ENCODE peak calls at places on chromosomes 2 and 18, in seven cellular contexts. One of them, this sample, is unnamed.

GRCh38 chr2:191631754-191632153 is 46.2 kb upstream of the NABP1 start:
- DNase-seq in prostate gland: peak; percentile 36
- DNase-seq in right cardiac atrium: no peak
- DNase-seq in fibroblast of lung: peak; percentile 65
- DNase-seq in CD8-positive, alpha-beta T cell: no peak
- DNase-seq in WERI-Rb-1: no peak
- DNase-seq in neural progenitor cell: no peak
- DNase-seq in this sample: no peak

GRCh38 chr18:79631761-79632446 is 47.7 kb upstream of the CTDP1 start:
- DNase-seq in right cardiac atrium: no peak
- DNase-seq in prostate gland: no peak
- DNase-seq in fibroblast of lung: no peak
- DNase-seq in CD8-positive, alpha-beta T cell: peak; percentile 43
- DNase-seq in neural progenitor cell: no peak
- DNase-seq in WERI-Rb-1: peak; percentile 4
- DNase-seq in this sample: no peak

GRCh38 chr2:107542314-107542740 is 284.4 kb upstream of the RGPD4 start:
- DNase-seq in neural progenitor cell: peak; percentile 39
- DNase-seq in right cardiac atrium: no peak
- DNase-seq in prostate gland: no peak
- DNase-seq in WERI-Rb-1: no peak
- DNase-seq in CD8-positive, alpha-beta T cell: no peak
- DNase-seq in fibroblast of lung: no peak
- DNase-seq in this sample: no peak

GRCh38 chr2:43065871-43066270 is 160.5 kb downstream of the ZFP36L2 start:
- DNase-seq in CD8-positive, alpha-beta T cell: no peak
- DNase-seq in prostate gland: no peak
- DNase-seq in right cardiac atrium: no peak
- DNase-seq in neural progenitor cell: no peak
- DNase-seq in fibroblast of lung: no peak
- DNase-seq in WERI-Rb-1: no peak
- DNase-seq in this sample: no peak

GRCh38 chr2:54285451-54285850 is 29.4 kb upstream of the TSPYL6 start:
- DNase-seq in prostate gland: no peak
- DNase-seq in WERI-Rb-1: no peak
- DNase-seq in CD8-positive, alpha-beta T cell: no peak
- DNase-seq in neural progenitor cell: no peak
- DNase-seq in right cardiac atrium: no peak
- DNase-seq in fibroblast of lung: no peak
- DNase-seq in this sample: no peak

GRCh38 chr2:141557329-141558098 is 573.3 kb downstream of the LRP1B start:
- DNase-seq in CD8-positive, alpha-beta T cell: no peak
- DNase-seq in right cardiac atrium: no peak
- DNase-seq in WERI-Rb-1: no peak
- DNase-seq in neural progenitor cell: no peak
- DNase-seq in prostate gland: no peak
- DNase-seq in fibroblast of lung: peak; percentile 83
- DNase-seq in this sample: no peak

GRCh38 chr2:235931676-235932075 is 236.5 kb downstream of the GBX2 start:
- DNase-seq in WERI-Rb-1: no peak
- DNase-seq in right cardiac atrium: no peak
- DNase-seq in neural progenitor cell: no peak
- DNase-seq in prostate gland: no peak
- DNase-seq in fibroblast of lung: no peak
- DNase-seq in CD8-positive, alpha-beta T cell: no peak
- DNase-seq in this sample: no peak

GRCh38 chr2:102193074-102193473 is 6.3 kb downstream of the IL1RL2 start:
- DNase-seq in neural progenitor cell: no peak
- DNase-seq in right cardiac atrium: no peak
- DNase-seq in WERI-Rb-1: no peak
- DNase-seq in prostate gland: no peak
- DNase-seq in fibroblast of lung: no peak
- DNase-seq in CD8-positive, alpha-beta T cell: no peak
- DNase-seq in this sample: no peak

GRCh38 chr2:181447040-181447439 is 10.1 kb upstream of the ITGA4 start:
- DNase-seq in CD8-positive, alpha-beta T cell: no peak
- DNase-seq in right cardiac atrium: no peak
- DNase-seq in WERI-Rb-1: no peak
- DNase-seq in prostate gland: no peak
- DNase-seq in fibroblast of lung: no peak
- DNase-seq in neural progenitor cell: no peak
- DNase-seq in this sample: no peak

GRCh38 chr2:223779877-223780276 is 57.5 kb downstream of the AP1S3 start:
- DNase-seq in prostate gland: no peak
- DNase-seq in right cardiac atrium: no peak
- DNase-seq in neural progenitor cell: peak; percentile 52
- DNase-seq in CD8-positive, alpha-beta T cell: no peak
- DNase-seq in fibroblast of lung: peak; percentile 42
- DNase-seq in WERI-Rb-1: peak; percentile 41
- DNase-seq in this sample: peak; percentile 7

GRCh38 chr2:38443021-38443541 is 66.0 kb upstream of the ATL2 start:
- DNase-seq in prostate gland: peak; percentile 48
- DNase-seq in CD8-positive, alpha-beta T cell: no peak
- DNase-seq in WERI-Rb-1: peak; percentile 63
- DNase-seq in neural progenitor cell: peak; percentile 34
- DNase-seq in right cardiac atrium: peak; percentile 30
- DNase-seq in fibroblast of lung: peak; percentile 14
- DNase-seq in this sample: no peak

GRCh38 chr18:55096261-55097026 is 137.2 kb upstream of the CCDC68 start:
- DNase-seq in neural progenitor cell: peak; percentile 69
- DNase-seq in CD8-positive, alpha-beta T cell: no peak
- DNase-seq in WERI-Rb-1: peak; percentile 58
- DNase-seq in prostate gland: no peak
- DNase-seq in fibroblast of lung: peak; percentile 65
- DNase-seq in right cardiac atrium: peak; percentile 18
- DNase-seq in this sample: no peak

GRCh38 chr2:3532941-3533340 is 13.6 kb upstream of the ADI1 start:
- DNase-seq in WERI-Rb-1: no peak
- DNase-seq in fibroblast of lung: no peak
- DNase-seq in right cardiac atrium: no peak
- DNase-seq in neural progenitor cell: no peak
- DNase-seq in CD8-positive, alpha-beta T cell: no peak
- DNase-seq in prostate gland: peak; percentile 60
- DNase-seq in this sample: no peak

GRCh38 chr2:152548996-152549395 is 168.3 kb downstream of the PRPF40A start:
- DNase-seq in CD8-positive, alpha-beta T cell: no peak
- DNase-seq in WERI-Rb-1: no peak
- DNase-seq in right cardiac atrium: no peak
- DNase-seq in neural progenitor cell: no peak
- DNase-seq in prostate gland: no peak
- DNase-seq in fibroblast of lung: peak; percentile 57
- DNase-seq in this sample: no peak

GRCh38 chr2:8157621-8158020 is 524.2 kb upstream of the ID2 start:
- DNase-seq in right cardiac atrium: no peak
- DNase-seq in fibroblast of lung: no peak
- DNase-seq in neural progenitor cell: no peak
- DNase-seq in CD8-positive, alpha-beta T cell: no peak
- DNase-seq in WERI-Rb-1: no peak
- DNase-seq in prostate gland: no peak
- DNase-seq in this sample: no peak

GRCh38 chr2:29187926-29188325 is 72.7 kb downstream of the CLIP4 start:
- DNase-seq in WERI-Rb-1: no peak
- DNase-seq in neural progenitor cell: no peak
- DNase-seq in prostate gland: no peak
- DNase-seq in fibroblast of lung: peak; percentile 22
- DNase-seq in right cardiac atrium: no peak
- DNase-seq in CD8-positive, alpha-beta T cell: no peak
- DNase-seq in this sample: no peak

GRCh38 chr2:58107803-58108710 is 61.5 kb downstream of the VRK2 start:
- DNase-seq in CD8-positive, alpha-beta T cell: no peak
- DNase-seq in right cardiac atrium: no peak
- DNase-seq in neural progenitor cell: no peak
- DNase-seq in fibroblast of lung: peak; percentile 90
- DNase-seq in prostate gland: no peak
- DNase-seq in WERI-Rb-1: no peak
- DNase-seq in this sample: no peak

GRCh38 chr18:78477840-78478239 is 501.8 kb upstream of the SALL3 start:
- DNase-seq in fibroblast of lung: no peak
- DNase-seq in prostate gland: no peak
- DNase-seq in right cardiac atrium: no peak
- DNase-seq in neural progenitor cell: no peak
- DNase-seq in CD8-positive, alpha-beta T cell: no peak
- DNase-seq in WERI-Rb-1: no peak
- DNase-seq in this sample: no peak
- H3K9me3 ChIP-seq in fibroblast of lung: no peaks in the 10 kb centered on the region
- H3K9me3 ChIP-seq in prostate gland: no peaks in the 10 kb centered on the region
- H3K9me3 ChIP-seq in right cardiac atrium: no peaks in the 10 kb centered on the region
- H3K9me3 ChIP-seq in neural progenitor cell: no peaks in the 10 kb centered on the region
- H3K9me3 ChIP-seq in CD8-positive, alpha-beta T cell: no peaks in the 10 kb centered on the region
- H3K9me3 ChIP-seq in WERI-Rb-1: no peaks in the 10 kb centered on the region
- H3K9me3 ChIP-seq in this sample: no peaks in the 10 kb centered on the region

GRCh38 chr2:82837588-82838304 is 1621.3 kb downstream of the SUCLG1 start:
- DNase-seq in fibroblast of lung: peak; percentile 95
- DNase-seq in CD8-positive, alpha-beta T cell: no peak
- DNase-seq in prostate gland: no peak
- DNase-seq in right cardiac atrium: no peak
- DNase-seq in neural progenitor cell: no peak
- DNase-seq in WERI-Rb-1: no peak
- DNase-seq in this sample: no peak

GRCh38 chr2:82839046-82839445 is 1620.0 kb downstream of the SUCLG1 start:
- DNase-seq in WERI-Rb-1: no peak
- DNase-seq in fibroblast of lung: no peak
- DNase-seq in prostate gland: no peak
- DNase-seq in neural progenitor cell: no peak
- DNase-seq in CD8-positive, alpha-beta T cell: no peak
- DNase-seq in right cardiac atrium: no peak
- DNase-seq in this sample: no peak

GRCh38 chr2:82834893-82835292 is 1624.2 kb downstream of the SUCLG1 start:
- DNase-seq in CD8-positive, alpha-beta T cell: no peak
- DNase-seq in neural progenitor cell: no peak
- DNase-seq in WERI-Rb-1: no peak
- DNase-seq in right cardiac atrium: no peak
- DNase-seq in prostate gland: no peak
- DNase-seq in fibroblast of lung: no peak
- DNase-seq in this sample: no peak
- H3K9me3 ChIP-seq in CD8-positive, alpha-beta T cell: no peaks in the 10 kb centered on the region
- H3K9me3 ChIP-seq in neural progenitor cell: no peaks in the 10 kb centered on the region
- H3K9me3 ChIP-seq in WERI-Rb-1: no peaks in the 10 kb centered on the region
- H3K9me3 ChIP-seq in right cardiac atrium: no peaks in the 10 kb centered on the region
- H3K9me3 ChIP-seq in prostate gland: no peaks in the 10 kb centered on the region
- H3K9me3 ChIP-seq in fibroblast of lung: no peaks in the 10 kb centered on the region
- H3K9me3 ChIP-seq in this sample: no peaks in the 10 kb centered on the region

GRCh38 chr18:4058179-4058578 is 396.9 kb downstream of the DLGAP1 start:
- DNase-seq in WERI-Rb-1: no peak
- DNase-seq in neural progenitor cell: no peak
- DNase-seq in fibroblast of lung: no peak
- DNase-seq in prostate gland: no peak
- DNase-seq in right cardiac atrium: no peak
- DNase-seq in CD8-positive, alpha-beta T cell: no peak
- DNase-seq in this sample: no peak
- H3K9me3 ChIP-seq in WERI-Rb-1: peaks cover 12% of the 10 kb centered on the region
- H3K9me3 ChIP-seq in neural progenitor cell: peaks cover 23% of the 10 kb centered on the region
- H3K9me3 ChIP-seq in fibroblast of lung: no peaks in the 10 kb centered on the region
- H3K9me3 ChIP-seq in prostate gland: no peaks in the 10 kb centered on the region
- H3K9me3 ChIP-seq in right cardiac atrium: no peaks in the 10 kb centered on the region
- H3K9me3 ChIP-seq in CD8-positive, alpha-beta T cell: no peaks in the 10 kb centered on the region
- H3K9me3 ChIP-seq in this sample: no peaks in the 10 kb centered on the region

DNA sequence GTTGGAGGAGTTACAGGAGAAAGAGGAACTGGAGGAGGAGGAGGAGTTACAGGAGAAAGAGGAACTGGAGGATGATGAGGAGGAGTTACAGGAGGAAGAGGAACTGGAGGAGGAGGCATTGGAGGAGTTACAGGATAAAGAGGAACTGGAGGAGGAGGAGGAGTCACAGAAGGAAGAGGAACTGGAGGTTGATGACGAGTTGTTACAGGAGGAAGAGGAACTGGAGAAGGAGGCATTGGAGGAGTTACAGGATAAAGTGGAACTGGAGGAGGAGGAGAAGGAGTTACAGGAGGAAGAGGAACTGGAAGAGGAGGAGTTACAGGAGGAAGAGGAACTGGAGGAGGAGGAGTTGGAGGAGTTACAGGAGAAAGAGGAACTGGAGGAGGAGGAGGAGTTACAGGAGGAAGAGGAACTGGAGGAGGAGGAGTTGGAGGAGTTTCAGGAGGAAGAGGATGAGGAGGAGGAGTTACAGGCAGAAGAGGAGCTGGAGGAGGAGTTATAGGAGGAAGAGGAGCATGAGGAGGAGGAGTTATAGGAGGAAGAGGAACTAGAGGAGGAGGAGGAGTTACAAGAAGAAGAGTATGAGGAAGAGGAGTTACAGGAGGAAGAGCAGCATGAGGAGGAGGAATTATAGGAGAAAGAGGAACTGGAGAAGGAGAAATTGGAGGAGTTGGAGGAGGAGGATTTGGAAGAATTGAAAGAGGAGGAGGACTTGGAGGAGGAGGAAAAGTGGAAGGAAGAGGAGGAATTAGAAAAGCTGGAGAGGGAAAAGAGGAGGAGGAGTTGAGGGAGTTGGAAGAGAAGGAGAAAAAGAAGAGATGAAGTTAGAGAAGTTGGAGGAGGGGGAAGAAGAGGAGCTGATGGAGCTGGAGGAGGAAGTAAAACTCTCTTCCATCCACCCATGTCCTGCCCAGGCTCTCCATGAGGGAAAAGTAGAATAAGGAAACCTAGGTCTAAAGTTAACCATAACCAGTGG is 37.2 kb downstream of the CLASP1 start:
- DNase-seq in right cardiac atrium: no peak
- DNase-seq in neural progenitor cell: no peak
- DNase-seq in fibroblast of lung: no peak
- DNase-seq in prostate gland: no peak
- DNase-seq in WERI-Rb-1: no peak
- DNase-seq in CD8-positive, alpha-beta T cell: no peak
- DNase-seq in this sample: no peak
- H3K9me3 ChIP-seq in right cardiac atrium: no peaks in the 10 kb centered on the region
- H3K9me3 ChIP-seq in neural progenitor cell: no peaks in the 10 kb centered on the region
- H3K9me3 ChIP-seq in fibroblast of lung: no peaks in the 10 kb centered on the region
- H3K9me3 ChIP-seq in prostate gland: no peaks in the 10 kb centered on the region
- H3K9me3 ChIP-seq in WERI-Rb-1: no peaks in the 10 kb centered on the region
- H3K9me3 ChIP-seq in CD8-positive, alpha-beta T cell: no peaks in the 10 kb centered on the region
- H3K9me3 ChIP-seq in this sample: no peaks in the 10 kb centered on the region

GRCh38 chr18:1383465-1383864 is 478.8 kb downstream of the ADCYAP1 start:
- DNase-seq in prostate gland: no peak
- DNase-seq in CD8-positive, alpha-beta T cell: no peak
- DNase-seq in fibroblast of lung: no peak
- DNase-seq in right cardiac atrium: no peak
- DNase-seq in WERI-Rb-1: no peak
- DNase-seq in neural progenitor cell: no peak
- DNase-seq in this sample: no peak
- H3K9me3 ChIP-seq in prostate gland: no peaks in the 10 kb centered on the region
- H3K9me3 ChIP-seq in CD8-positive, alpha-beta T cell: no peaks in the 10 kb centered on the region
- H3K9me3 ChIP-seq in fibroblast of lung: no peaks in the 10 kb centered on the region
- H3K9me3 ChIP-seq in right cardiac atrium: no peaks in the 10 kb centered on the region
- H3K9me3 ChIP-seq in WERI-Rb-1: no peaks in the 10 kb centered on the region
- H3K9me3 ChIP-seq in neural progenitor cell: no peaks in the 10 kb centered on the region
- H3K9me3 ChIP-seq in this sample: no peaks in the 10 kb centered on the region

GRCh38 chr2:97970300-97971060 is 25.3 kb downstream of the TMEM131 start:
- DNase-seq in fibroblast of lung: no peak
- DNase-seq in CD8-positive, alpha-beta T cell: no peak
- DNase-seq in neural progenitor cell: no peak
- DNase-seq in prostate gland: no peak
- DNase-seq in right cardiac atrium: no peak
- DNase-seq in WERI-Rb-1: no peak
- DNase-seq in this sample: no peak

GRCh38 chr2:97979894-97980293 is 15.9 kb downstream of the TMEM131 start:
- DNase-seq in neural progenitor cell: no peak
- DNase-seq in right cardiac atrium: no peak
- DNase-seq in prostate gland: no peak
- DNase-seq in CD8-positive, alpha-beta T cell: no peak
- DNase-seq in WERI-Rb-1: no peak
- DNase-seq in fibroblast of lung: no peak
- DNase-seq in this sample: no peak

GRCh38 chr2:97969466-97970067 is 26.2 kb downstream of the TMEM131 start:
- DNase-seq in fibroblast of lung: no peak
- DNase-seq in prostate gland: no peak
- DNase-seq in WERI-Rb-1: no peak
- DNase-seq in neural progenitor cell: no peak
- DNase-seq in CD8-positive, alpha-beta T cell: no peak
- DNase-seq in right cardiac atrium: no peak
- DNase-seq in this sample: no peak

GRCh38 chr2:97974471-97974870 is 21.3 kb downstream of the TMEM131 start:
- DNase-seq in WERI-Rb-1: no peak
- DNase-seq in fibroblast of lung: no peak
- DNase-seq in CD8-positive, alpha-beta T cell: no peak
- DNase-seq in neural progenitor cell: no peak
- DNase-seq in prostate gland: no peak
- DNase-seq in right cardiac atrium: no peak
- DNase-seq in this sample: no peak
- H3K9me3 ChIP-seq in WERI-Rb-1: no peaks in the 10 kb centered on the region
- H3K9me3 ChIP-seq in fibroblast of lung: no peaks in the 10 kb centered on the region
- H3K9me3 ChIP-seq in CD8-positive, alpha-beta T cell: no peaks in the 10 kb centered on the region
- H3K9me3 ChIP-seq in neural progenitor cell: peaks cover 7% of the 10 kb centered on the region
- H3K9me3 ChIP-seq in prostate gland: no peaks in the 10 kb centered on the region
- H3K9me3 ChIP-seq in right cardiac atrium: no peaks in the 10 kb centered on the region
- H3K9me3 ChIP-seq in this sample: no peaks in the 10 kb centered on the region

This sample was measured in T-helper 17 cell.